ENCODE peak calls at places on chromosomes 16 and 17, in five cellular contexts. One of them, this sample, is unnamed.
A peak's percentile ranks its signal among the peaks of the same experiment; 100 is the strongest.

GRCh38 chr16:3800019-3800418 is 80.5 kb downstream of the CREBBP start:
- DNase-seq in foreskin fibroblast: no peak
- DNase-seq in uterus: no peak
- DNase-seq in dorsolateral prefrontal cortex: no peak
- DNase-seq in OCI-LY7: no peak
- DNase-seq in this sample: no peak

GRCh38 chr16:2482181-2483107 is 7.5 kb downstream of the TBC1D24 start:
- DNase-seq in foreskin fibroblast: peak; percentile 67
- DNase-seq in uterus: peak; percentile 44
- DNase-seq in dorsolateral prefrontal cortex: peak; percentile 64
- DNase-seq in OCI-LY7: no peak
- DNase-seq in this sample: no peak

GRCh38 chr17:55458977-55459376 is 37.3 kb upstream of the MMD start:
- DNase-seq in foreskin fibroblast: peak; percentile 77
- DNase-seq in uterus: no peak
- DNase-seq in dorsolateral prefrontal cortex: no peak
- DNase-seq in OCI-LY7: no peak
- DNase-seq in this sample: no peak

GRCh38 chr16:58727028-58727781 is 6.9 kb downstream of the GOT2 start:
- DNase-seq in foreskin fibroblast: no peak
- DNase-seq in uterus: no peak
- DNase-seq in dorsolateral prefrontal cortex: no peak
- DNase-seq in OCI-LY7: no peak
- DNase-seq in this sample: no peak

GRCh38 chr16:57503366-57503765 is 17.1 kb upstream of the DOK4 start:
- DNase-seq in foreskin fibroblast: no peak
- DNase-seq in uterus: no peak
- DNase-seq in dorsolateral prefrontal cortex: no peak
- DNase-seq in OCI-LY7: no peak
- DNase-seq in this sample: no peak

GRCh38 chr17:27351741-27352140 is 57.8 kb downstream of the WSB1 start:
- DNase-seq in foreskin fibroblast: no peak
- DNase-seq in uterus: no peak
- DNase-seq in dorsolateral prefrontal cortex: no peak
- DNase-seq in OCI-LY7: no peak
- DNase-seq in this sample: no peak

GRCh38 chr17:42535400-42536047 is 517 bp upstream of the NAGLU start:
- DNase-seq in foreskin fibroblast: no peak
- DNase-seq in uterus: no peak
- DNase-seq in dorsolateral prefrontal cortex: no peak
- DNase-seq in OCI-LY7: peak; percentile 37
- DNase-seq in this sample: no peak

GRCh38 chr17:236641-237405 is 55.4 kb upstream of the DOC2B start:
- DNase-seq in foreskin fibroblast: no peak
- DNase-seq in uterus: no peak
- DNase-seq in dorsolateral prefrontal cortex: no peak
- DNase-seq in OCI-LY7: no peak
- DNase-seq in this sample: no peak

GRCh38 chr17:39722965-39723848 is 7.1 kb downstream of the MIEN1 start:
- DNase-seq in foreskin fibroblast: no peak
- DNase-seq in uterus: no peak
- DNase-seq in dorsolateral prefrontal cortex: no peak
- DNase-seq in OCI-LY7: no peak
- DNase-seq in this sample: no peak

GRCh38 chr17:53765609-53766008 is 57.1 kb upstream of the KIF2B start:
- DNase-seq in foreskin fibroblast: no peak
- DNase-seq in uterus: no peak
- DNase-seq in dorsolateral prefrontal cortex: no peak
- DNase-seq in OCI-LY7: no peak
- DNase-seq in this sample: no peak

GRCh38 chr16:30053376-30054015 is 12.1 kb upstream of the ALDOA start:
- DNase-seq in foreskin fibroblast: peak; percentile 45
- DNase-seq in uterus: no peak
- DNase-seq in dorsolateral prefrontal cortex: no peak
- DNase-seq in OCI-LY7: no peak
- DNase-seq in this sample: no peak

GRCh38 chr16:10535461-10535860 is 44.9 kb downstream of the EMP2 start:
- DNase-seq in foreskin fibroblast: no peak
- DNase-seq in uterus: no peak
- DNase-seq in dorsolateral prefrontal cortex: no peak
- DNase-seq in OCI-LY7: no peak
- DNase-seq in this sample: no peak

GRCh38 chr16:77823067-77823466 is 34.7 kb downstream of the VAT1L start:
- DNase-seq in foreskin fibroblast: no peak
- DNase-seq in uterus: no peak
- DNase-seq in dorsolateral prefrontal cortex: no peak
- DNase-seq in OCI-LY7: no peak
- DNase-seq in this sample: no peak

GRCh38 chr17:68519911-68520310 is 7.7 kb downstream of the PRKAR1A start:
- DNase-seq in foreskin fibroblast: no peak
- DNase-seq in uterus: no peak
- DNase-seq in dorsolateral prefrontal cortex: no peak
- DNase-seq in OCI-LY7: no peak
- DNase-seq in this sample: no peak

GRCh38 chr16:81896902-81897301 is 114.4 kb downstream of the SDR42E1 start:
- DNase-seq in foreskin fibroblast: no peak
- DNase-seq in uterus: no peak
- DNase-seq in dorsolateral prefrontal cortex: no peak
- DNase-seq in OCI-LY7: no peak
- DNase-seq in this sample: no peak

GRCh38 chr16:17520567-17520966 is 49.8 kb upstream of the XYLT1 start:
- DNase-seq in foreskin fibroblast: peak; percentile 56
- DNase-seq in uterus: no peak
- DNase-seq in dorsolateral prefrontal cortex: no peak
- DNase-seq in OCI-LY7: no peak
- DNase-seq in this sample: no peak

GRCh38 chr17:77212833-77213777 is 72.3 kb downstream of the SEC14L1 start:
- DNase-seq in foreskin fibroblast: no peak
- DNase-seq in uterus: no peak
- DNase-seq in dorsolateral prefrontal cortex: no peak
- DNase-seq in OCI-LY7: no peak
- DNase-seq in this sample: no peak

GRCh38 chr16:22425036-22425801 is 50.8 kb upstream of the CDR2 start:
- DNase-seq in foreskin fibroblast: peak; percentile 62
- DNase-seq in uterus: peak; percentile 53
- DNase-seq in dorsolateral prefrontal cortex: no peak
- DNase-seq in OCI-LY7: no peak
- DNase-seq in this sample: no peak

GRCh38 chr17:57086069-57086930 is 1.3 kb downstream of the AKAP1 start:
- DNase-seq in foreskin fibroblast: peak; percentile 17
- DNase-seq in uterus: no peak
- DNase-seq in dorsolateral prefrontal cortex: no peak
- DNase-seq in OCI-LY7: peak; percentile 50
- DNase-seq in this sample: no peak

GRCh38 chr16:1565083-1565805 is 31.8 kb downstream of the TMEM204 start:
- DNase-seq in foreskin fibroblast: no peak
- DNase-seq in uterus: no peak
- DNase-seq in dorsolateral prefrontal cortex: no peak
- DNase-seq in OCI-LY7: no peak
- DNase-seq in this sample: no peak

GRCh38 chr17:5097101-5097834 is 14.4 kb downstream of the ZNF232 start:
- DNase-seq in foreskin fibroblast: no peak
- DNase-seq in uterus: peak; percentile 41
- DNase-seq in dorsolateral prefrontal cortex: no peak
- DNase-seq in OCI-LY7: no peak
- DNase-seq in this sample: peak; percentile 64

GRCh38 chr17:42361781-42362186 is 26.5 kb downstream of the STAT3 start:
- DNase-seq in foreskin fibroblast: no peak
- DNase-seq in uterus: no peak
- DNase-seq in dorsolateral prefrontal cortex: no peak
- DNase-seq in OCI-LY7: no peak
- DNase-seq in this sample: no peak

GRCh38 chr17:75130059-75130631 is 1.4 kb downstream of the NT5C start:
- DNase-seq in foreskin fibroblast: no peak
- DNase-seq in uterus: no peak
- DNase-seq in dorsolateral prefrontal cortex: no peak
- DNase-seq in OCI-LY7: no peak
- DNase-seq in this sample: no peak

GRCh38 chr16:86085795-86086194 is 186.8 kb downstream of the IRF8 start:
- DNase-seq in foreskin fibroblast: no peak
- DNase-seq in uterus: no peak
- DNase-seq in dorsolateral prefrontal cortex: no peak
- DNase-seq in OCI-LY7: no peak
- DNase-seq in this sample: no peak

GRCh38 chr16:69830534-69831211 is 68.5 kb downstream of the WWP2 start:
- DNase-seq in foreskin fibroblast: no peak
- DNase-seq in uterus: no peak
- DNase-seq in dorsolateral prefrontal cortex: no peak
- DNase-seq in OCI-LY7: no peak
- DNase-seq in this sample: no peak

GRCh38 chr17:14004927-14005630 is 64.2 kb upstream of the COX10 start:
- DNase-seq in foreskin fibroblast: no peak
- DNase-seq in uterus: no peak
- DNase-seq in dorsolateral prefrontal cortex: no peak
- DNase-seq in OCI-LY7: no peak
- DNase-seq in this sample: no peak

GRCh38 chr17:65495255-65496060 is 66.0 kb downstream of the AXIN2 start:
- DNase-seq in foreskin fibroblast: no peak
- DNase-seq in uterus: no peak
- DNase-seq in dorsolateral prefrontal cortex: no peak
- DNase-seq in OCI-LY7: no peak
- DNase-seq in this sample: no peak

GRCh38 chr17:74552037-74552436 is 6.1 kb upstream of the CD300C start:
- DNase-seq in foreskin fibroblast: no peak
- DNase-seq in uterus: no peak
- DNase-seq in dorsolateral prefrontal cortex: no peak
- DNase-seq in OCI-LY7: no peak
- DNase-seq in this sample: no peak

GRCh38 chr17:40560592-40561293 is 4.5 kb downstream of the CCR7 start:
- DNase-seq in foreskin fibroblast: no peak
- DNase-seq in uterus: no peak
- DNase-seq in dorsolateral prefrontal cortex: no peak
- DNase-seq in OCI-LY7: peak; percentile 66
- DNase-seq in this sample: no peak

GRCh38 chr16:12271006-12271405 is 294.5 kb downstream of the SNX29 start:
- DNase-seq in foreskin fibroblast: no peak
- DNase-seq in uterus: no peak
- DNase-seq in dorsolateral prefrontal cortex: peak; percentile 58
- DNase-seq in OCI-LY7: peak; percentile 66
- DNase-seq in this sample: no peak
- TF ChIP-seq CTCF in foreskin fibroblast: peak; percentile 36
- TF ChIP-seq CTCF in uterus: no peak
- TF ChIP-seq CTCF in dorsolateral prefrontal cortex: peak; percentile 65
- TF ChIP-seq CTCF in OCI-LY7: peak; percentile 83
- TF ChIP-seq CTCF in this sample: peak; percentile 33

GRCh38 chr17:49487202-49487601 is 7.9 kb upstream of the NGFR start:
- DNase-seq in foreskin fibroblast: no peak
- DNase-seq in uterus: no peak
- DNase-seq in dorsolateral prefrontal cortex: no peak
- DNase-seq in OCI-LY7: no peak
- DNase-seq in this sample: no peak
- TF ChIP-seq CTCF in foreskin fibroblast: no peak
- TF ChIP-seq CTCF in uterus: no peak
- TF ChIP-seq CTCF in dorsolateral prefrontal cortex: no peak
- TF ChIP-seq CTCF in OCI-LY7: no peak
- TF ChIP-seq CTCF in this sample: no peak

GRCh38 chr17:48912476-48912875 is 4.3 kb downstream of the UBE2Z start:
- DNase-seq in foreskin fibroblast: no peak
- DNase-seq in uterus: no peak
- DNase-seq in dorsolateral prefrontal cortex: no peak
- DNase-seq in OCI-LY7: no peak
- DNase-seq in this sample: no peak

GRCh38 chr17:48909796-48910195 is 1.6 kb downstream of the UBE2Z start:
- DNase-seq in foreskin fibroblast: no peak
- DNase-seq in uterus: no peak
- DNase-seq in dorsolateral prefrontal cortex: no peak
- DNase-seq in OCI-LY7: no peak
- DNase-seq in this sample: no peak

GRCh38 chr17:48910370-48910769 is 2.2 kb downstream of the UBE2Z start:
- DNase-seq in foreskin fibroblast: no peak
- DNase-seq in uterus: no peak
- DNase-seq in dorsolateral prefrontal cortex: no peak
- DNase-seq in OCI-LY7: no peak
- DNase-seq in this sample: no peak

DNA sequence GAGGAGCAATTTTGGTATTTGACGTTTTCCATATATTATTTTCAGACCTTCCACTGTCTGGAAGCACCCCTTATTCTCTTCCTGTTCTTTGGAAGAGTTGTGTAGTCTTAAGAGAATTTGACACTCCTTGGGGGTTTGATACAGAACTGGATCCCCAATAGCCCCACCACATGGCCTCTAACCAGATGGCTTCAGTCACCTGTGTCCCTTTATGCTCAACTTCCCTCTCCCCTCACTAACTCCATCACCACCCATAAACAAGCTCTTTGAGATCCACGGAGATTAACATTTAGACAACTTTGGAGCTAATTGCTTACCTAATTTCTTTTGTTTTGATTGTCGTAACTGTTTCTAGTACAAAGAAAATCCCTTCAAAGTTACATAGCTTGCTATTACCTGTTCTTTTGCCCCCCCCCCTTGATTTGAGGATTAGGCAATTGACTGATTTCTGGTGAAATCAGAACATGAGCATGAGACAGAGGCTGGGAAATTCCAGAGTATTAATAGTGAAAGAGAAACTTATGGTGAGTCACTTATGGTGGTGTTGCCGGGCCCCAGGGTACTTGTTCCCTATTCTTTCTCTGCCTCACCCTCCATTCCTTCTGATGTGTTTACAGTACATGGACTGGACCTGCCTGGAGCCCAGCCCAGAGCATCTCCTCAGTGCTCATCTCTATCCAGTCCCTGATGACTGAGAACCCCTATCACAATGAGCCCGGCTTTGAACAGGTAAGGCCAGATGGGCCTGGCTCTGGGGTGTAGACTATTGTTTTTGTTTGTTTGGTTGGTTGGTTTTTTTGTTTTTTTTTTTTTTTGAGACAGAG is 7.5 kb downstream of the UBE2Z start:
- DNase-seq in foreskin fibroblast: peak; percentile 66
- DNase-seq in uterus: no peak
- DNase-seq in dorsolateral prefrontal cortex: no peak
- DNase-seq in OCI-LY7: no peak
- DNase-seq in this sample: no peak
- TF ChIP-seq CTCF in foreskin fibroblast: no peak
- TF ChIP-seq CTCF in uterus: no peak
- TF ChIP-seq CTCF in dorsolateral prefrontal cortex: no peak
- TF ChIP-seq CTCF in OCI-LY7: no peak
- TF ChIP-seq CTCF in this sample: no peak

GRCh38 chr16:88747588-88748301 is 37.3 kb downstream of the PIEZO1 start:
- DNase-seq in foreskin fibroblast: no peak
- DNase-seq in uterus: no peak
- DNase-seq in dorsolateral prefrontal cortex: no peak
- DNase-seq in OCI-LY7: peak; percentile 66
- DNase-seq in this sample: no peak
- TF ChIP-seq CTCF in foreskin fibroblast: peak; percentile 3
- TF ChIP-seq CTCF in uterus: no peak
- TF ChIP-seq CTCF in dorsolateral prefrontal cortex: no peak
- TF ChIP-seq CTCF in OCI-LY7: peak; percentile 70
- TF ChIP-seq CTCF in this sample: peak; percentile 41